ENCODE peak calls at places on chromosomes 12 and 14, in four cellular contexts. G is IMR-90, J is HepG2, Z is K562. H is an unnamed sample.

GRCh38 chr14:40292664-40293063 is 860.4 kb upstream of the FBXO33 start:
- DNase-seq in G (no peak), J (no peak), Z (no peak), H (no peak)

GRCh38 chr14:76465651-76466050 is 89.7 kb downstream of the ESRRB start:
- DNase-seq in G (no peak), J (no peak), Z (no peak), H (no peak)

GRCh38 chr12:6603095-6603567 is 4.0 kb downstream of the CHD4 start:
- DNase-seq in G (peak), J (no peak), Z (no peak), H (peak)

GRCh38 chr12:68479832-68480291 is 130.8 kb upstream of the RAP1B start:
- DNase-seq in G (peak), J (no peak), Z (no peak), H (no peak)

GRCh38 chr14:72665259-72665658 is 228.6 kb downstream of the DPF3 start:
- DNase-seq in G (peak), J (peak), Z (no peak), H (no peak)

GRCh38 chr12:110743571-110744093 is 941 bp upstream of the PPP1CC start:
- DNase-seq in G (no peak), J (no peak), Z (peak), H (peak)

GRCh38 chr14:89911018-89911919 is 43.3 kb downstream of the EFCAB11 start:
- DNase-seq in G (peak), J (peak), Z (no peak), H (no peak)

GRCh38 chr12:10753066-10753465 is 29.9 kb upstream of the YBX3 start:
- DNase-seq in G (peak), J (no peak), Z (no peak), H (no peak)

GRCh38 chr14:96493178-96493577 is 9.0 kb upstream of the PAPOLA start:
- DNase-seq in G (no peak), J (no peak), Z (no peak), H (no peak)

GRCh38 chr12:32307352-32307751 is 92.0 kb upstream of the FGD4 start:
- DNase-seq in G (no peak), J (no peak), Z (no peak), H (no peak)

GRCh38 chr12:51364026-51364425 is 17.5 kb upstream of the CELA1 start:
- DNase-seq in G (no peak), J (no peak), Z (no peak), H (no peak)

GRCh38 chr12:7319934-7320333 is 16.1 kb downstream of the ACSM4 start:
- DNase-seq in G (no peak), J (no peak), Z (no peak), H (no peak)

GRCh38 chr14:32374155-32374554 is 45.1 kb downstream of the AKAP6 start:
- DNase-seq in G (no peak), J (no peak), Z (no peak), H (no peak)

GRCh38 chr12:14773685-14774073 is 29.6 kb downstream of the WBP11 start:
- DNase-seq in G (no peak), J (no peak), Z (no peak), H (peak)

GRCh38 chr12:78799679-78800078 is 64.9 kb upstream of the SYT1 start:
- DNase-seq in G (no peak), J (no peak), Z (no peak), H (no peak)

GRCh38 chr14:73467377-73467776 is 9.0 kb upstream of the NUMB start:
- DNase-seq in G (peak), J (no peak), Z (peak), H (no peak)

GRCh38 chr12:76878045-76878898 is 547 bp downstream of the CSRP2 start:
- DNase-seq in G (no peak), J (peak), Z (peak), H (peak)

GRCh38 chr12:1796515-1797010 is 23.8 kb upstream of the LRTM2 start:
- DNase-seq in G (no peak), J (no peak), Z (no peak), H (no peak)

GRCh38 chr14:60195179-60195810 is 30.1 kb upstream of the DHRS7 start:
- DNase-seq in G (no peak), J (no peak), Z (no peak), H (no peak)

GRCh38 chr12:27186240-27186839 is 57.7 kb upstream of the STK38L start:
- DNase-seq in G (peak), J (no peak), Z (no peak), H (no peak)

GRCh38 chr14:61106627-61107147 is 125.6 kb downstream of the SLC38A6 start:
- DNase-seq in G (no peak), J (no peak), Z (no peak), H (peak)

GRCh38 chr12:11228268-11228879 is 41.1 kb downstream of the PRB3 start:
- DNase-seq in G (peak), J (peak), Z (peak), H (peak)

GRCh38 chr14:24196071-24197061 is 1.1 kb upstream of the TM9SF1 start:
- DNase-seq in G (peak), J (peak), Z (peak), H (no peak)

GRCh38 chr12:27076930-27077329 is 5.4 kb downstream of the C12orf71 start:
- DNase-seq in G (peak), J (no peak), Z (no peak), H (no peak)

GRCh38 chr12:89187507-89187906 is 164.8 kb downstream of the DUSP6 start:
- DNase-seq in G (no peak), J (no peak), Z (no peak), H (no peak)

GRCh38 chr12:2094597-2094996 is 41.8 kb downstream of the CACNA1C start:
- DNase-seq in G (peak), J (no peak), Z (no peak), H (no peak)

GRCh38 chr14:99747582-99748330 is 45.5 kb upstream of the EML1 start:
- DNase-seq in G (no peak), J (no peak), Z (no peak), H (no peak)

GRCh38 chr12:29782285-29782820 is 1.4 kb downstream of the TMTC1 start:
- DNase-seq in G (peak), J (no peak), Z (no peak), H (no peak)

GRCh38 chr12:7349418-7349817 is 45.5 kb downstream of the ACSM4 start:
- DNase-seq in G (no peak), J (no peak), Z (no peak), H (no peak)

GRCh38 chr14:96198430-96199133 is 6.1 kb upstream of the BDKRB2 start:
- DNase-seq in G (no peak), J (no peak), Z (no peak), H (no peak)

GRCh38 chr12:17992002-17992656 is 97.9 kb downstream of the RERGL start:
- DNase-seq in G (peak), J (peak), Z (peak), H (peak)

GRCh38 chr12:50734409-50735263 is 29.3 kb upstream of the ATF1 start:
- DNase-seq in G (peak), J (peak), Z (peak), H (peak)

GRCh38 chr14:96357216-96357615 is 5.9 kb downstream of the ATG2B start:
- DNase-seq in G (no peak), J (no peak), Z (no peak), H (no peak)

GRCh38 chr12:92593734-92594402 is 108.9 kb upstream of the PLEKHG7 start:
- DNase-seq in G (peak), J (peak), Z (no peak), H (no peak)
- TF ChIP-seq MXI1 in G (no peak), J (no peak), Z (no peak), H (no peak)

GRCh38 chr14:91244501-91244901 is at the start of gene GPR68:
- DNase-seq in G (peak), J (no peak), Z (no peak), H (peak)
- H3K9ac ChIP-seq in G (peak), J (no peak), Z (no peak), H (no peak)

GRCh38 chr12:124013073-124013472 is 40.1 kb downstream of the ZNF664 start:
- DNase-seq in G (no peak), J (no peak), Z (no peak), H (no peak)
- TF ChIP-seq MXI1 in G (no peak), J (no peak), Z (no peak), H (no peak)

DNA sequence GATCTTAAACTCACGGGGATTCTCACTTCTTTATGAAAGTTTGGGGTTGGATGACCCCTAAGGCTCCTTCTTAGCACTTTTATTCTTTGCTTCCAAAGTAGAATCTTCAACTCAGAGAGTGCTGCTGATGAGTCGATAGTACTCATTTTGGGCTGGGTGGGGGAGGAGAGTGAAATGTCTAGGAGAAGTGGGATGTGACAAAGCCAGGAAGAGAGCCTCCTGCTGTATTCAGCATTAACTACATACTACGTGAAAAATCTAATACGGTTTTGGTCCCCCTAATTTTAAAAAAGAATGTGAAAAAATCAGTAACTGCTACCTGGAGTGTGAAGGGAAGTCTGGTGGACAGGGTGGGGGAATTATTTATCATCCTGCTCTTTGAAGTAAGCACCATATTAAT is 148.3 kb downstream of the SAMD4A start:
- DNase-seq in G (peak), J (no peak), Z (no peak), H (no peak)
- H3K9ac ChIP-seq in G (no peak), J (no peak), Z (no peak), H (no peak)